ENCODE peak calls at places on chromosomes 12 and 14, in seven cellular contexts. L is endothelial cell of umbilical vein, K is WTC11, Z is HCT116, M is A549, I is K562, J is SK-N-SH. F is an unnamed sample.

GRCh38 chr12:99067171-99067785 is 422.2 kb downstream of the APAF1 start:
- DNase-seq in L (no peak), M (no peak), I (no peak), K (no peak), Z (no peak), J (no peak), F (no peak)

GRCh38 chr12:62878211-62878610 is 56.7 kb downstream of the PPM1H start:
- DNase-seq in Z (no peak), M (no peak), I (no peak), L (no peak), J (no peak), K (no peak), F (no peak)

GRCh38 chr12:112149596-112149995 is 24.2 kb downstream of the TRAFD1 start:
- DNase-seq in Z (no peak), L (no peak), M (no peak), J (no peak), K (no peak), I (no peak), F (no peak)

GRCh38 chr14:22419620-22420019 is 169.4 kb downstream of the DAD1 start:
- DNase-seq in M (no peak), I (no peak), J (no peak), Z (no peak), K (no peak), L (peak), F (no peak)

GRCh38 chr12:106978035-106978800 is 8.7 kb downstream of the MTERF2 start:
- DNase-seq in J (peak), M (no peak), K (no peak), I (peak), L (no peak), Z (no peak), F (no peak)

GRCh38 chr14:90354551-90355298 is 23.0 kb upstream of the NRDE2 start:
- DNase-seq in J (no peak), K (no peak), L (no peak), Z (no peak), I (no peak), M (no peak), F (no peak)

GRCh38 chr14:53055003-53055402 is 98.1 kb downstream of the DDHD1 start:
- DNase-seq in L (peak), I (peak), Z (peak), M (peak), J (peak), K (no peak), F (peak)

GRCh38 chr12:2570562-2570961 is 224.2 kb upstream of the FKBP4 start:
- DNase-seq in K (no peak), Z (no peak), J (no peak), I (no peak), L (no peak), M (no peak), F (no peak)

GRCh38 chr14:60512952-60513554 is 4.1 kb downstream of the SIX6 start:
- DNase-seq in I (no peak), L (no peak), K (peak), Z (no peak), M (no peak), J (no peak), F (no peak)

GRCh38 chr12:66107451-66107915 is 23.1 kb downstream of the LLPH start:
- DNase-seq in L (peak), I (peak), K (peak), M (peak), J (peak), Z (peak), F (peak)

GRCh38 chr14:51607677-51608076 is 44.0 kb upstream of the FRMD6 start:
- DNase-seq in Z (no peak), J (no peak), L (no peak), I (no peak), K (no peak), M (no peak), F (no peak)

GRCh38 chr12:62731378-62731710 is 203.6 kb downstream of the PPM1H start:
- DNase-seq in I (no peak), Z (no peak), K (no peak), M (no peak), J (no peak), L (no peak), F (no peak)

GRCh38 chr12:71551529-71551928 is 111.9 kb downstream of the LGR5 start:
- DNase-seq in J (peak), I (peak), K (no peak), L (peak), Z (peak), M (no peak), F (peak)

GRCh38 chr14:35932659-35933159 is 106.6 kb downstream of the BRMS1L start:
- DNase-seq in Z (no peak), I (no peak), L (no peak), M (no peak), K (no peak), J (no peak), F (no peak)

GRCh38 chr14:89701079-89702043 is 253.2 kb downstream of the EFCAB11 start:
- DNase-seq in M (peak), K (peak), I (peak), L (peak), J (peak), Z (peak), F (peak)

GRCh38 chr12:69720748-69721147 is 17.9 kb upstream of the RAB3IP start:
- DNase-seq in Z (no peak), I (no peak), M (no peak), J (no peak), K (no peak), L (no peak), F (no peak)

GRCh38 chr12:4080213-4080612 is 193.3 kb upstream of the CCND2 start:
- DNase-seq in K (no peak), J (no peak), Z (no peak), I (no peak), M (no peak), L (no peak), F (no peak)

GRCh38 chr14:93788557-93789365 is 476 bp upstream of the PRIMA1 start:
- DNase-seq in L (no peak), I (no peak), J (peak), K (peak), M (peak), Z (no peak), F (no peak)

GRCh38 chr12:55658635-55659391 is 22.1 kb downstream of the OR10P1 start:
- DNase-seq in Z (no peak), K (no peak), J (no peak), L (no peak), M (no peak), I (no peak), F (no peak)

GRCh38 chr12:110577717-110578521 is 5.2 kb downstream of the PPTC7 start:
- DNase-seq in I (peak), M (peak), Z (peak), J (no peak), L (peak), K (no peak), F (peak)

GRCh38 chr14:33589334-33589733 is 361.5 kb downstream of the EGLN3 start:
- DNase-seq in M (no peak), K (no peak), I (no peak), J (no peak), Z (no peak), L (no peak), F (no peak)

GRCh38 chr12:118317729-118318128 is 55.0 kb downstream of the TAOK3 start:
- DNase-seq in L (no peak), Z (no peak), M (no peak), J (no peak), I (no peak), K (no peak), F (no peak)

GRCh38 chr12:106315523-106315922 is 13.0 kb downstream of the TCP11L2 start:
- DNase-seq in J (no peak), L (no peak), M (no peak), K (no peak), Z (no peak), I (no peak), F (no peak)

GRCh38 chr12:131606218-131606899 is 104.5 kb upstream of the SFSWAP start:
- DNase-seq in K (no peak), I (no peak), M (no peak), L (no peak), Z (no peak), J (no peak), F (peak)

GRCh38 chr14:90850487-90850886 is 34.3 kb upstream of the TTC7B start:
- DNase-seq in K (no peak), L (peak), J (no peak), M (no peak), I (no peak), Z (peak), F (no peak)

DNA sequence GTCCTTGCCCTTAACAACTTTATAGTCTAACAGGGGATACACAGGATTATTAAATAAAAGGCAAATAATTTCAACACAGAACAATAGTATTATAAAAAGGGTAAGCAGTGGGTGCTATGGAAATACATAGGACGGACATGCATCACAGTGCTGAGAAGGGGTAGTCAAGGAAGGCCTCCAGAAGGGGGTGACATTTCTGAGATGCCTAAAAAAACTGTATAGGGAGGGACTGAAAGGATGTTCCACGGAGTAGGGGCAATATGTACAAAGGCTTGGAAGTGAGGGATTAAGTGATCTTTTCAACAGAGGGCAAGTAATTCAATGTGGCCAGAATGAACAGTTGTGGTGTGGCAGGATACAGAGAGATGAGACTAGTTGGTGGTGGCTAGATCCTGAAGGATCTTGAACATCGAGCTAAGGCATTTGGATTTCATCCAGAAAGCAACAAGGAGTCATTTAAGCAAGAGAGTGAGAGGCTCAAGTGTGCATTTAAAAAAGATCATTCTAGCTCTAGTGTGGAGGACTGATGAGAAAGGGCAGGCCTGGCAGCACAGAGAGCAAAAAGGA is 8.9 kb upstream of the ATP5MC2 start:
- DNase-seq in Z (no peak), K (no peak), I (no peak), L (no peak), M (no peak), J (no peak), F (no peak)
- TF ChIP-seq MAX in Z (no peak), K (no peak), I (no peak), L (no peak), M (no peak), J (no peak), F (no peak)

DNA sequence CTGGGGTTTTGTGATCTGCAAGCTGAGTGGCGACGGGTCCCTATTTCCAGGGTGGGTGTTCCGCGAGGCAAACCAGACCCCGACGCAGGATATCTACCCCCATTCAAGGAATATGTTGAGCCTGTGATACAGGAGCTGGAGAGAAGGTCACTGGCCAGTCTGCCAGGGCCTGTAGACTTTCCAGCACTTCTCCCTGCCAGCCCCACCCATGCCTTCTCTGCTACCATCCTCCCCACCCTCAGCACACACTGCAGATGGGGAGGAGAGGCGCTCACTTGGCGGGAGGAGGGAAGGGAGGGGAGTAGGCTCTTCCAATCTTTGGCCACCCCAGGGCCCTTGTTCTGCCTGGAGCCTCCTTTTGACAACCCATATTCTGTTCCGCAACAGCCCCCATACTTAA is 102.5 kb upstream of the MAP1LC3B2 start:
- DNase-seq in Z (no peak), K (no peak), L (no peak), I (no peak), M (no peak), J (no peak), F (no peak)
- TF ChIP-seq MAX in Z (no peak), K (no peak), L (no peak), I (no peak), M (no peak), J (no peak), F (no peak)

DNA sequence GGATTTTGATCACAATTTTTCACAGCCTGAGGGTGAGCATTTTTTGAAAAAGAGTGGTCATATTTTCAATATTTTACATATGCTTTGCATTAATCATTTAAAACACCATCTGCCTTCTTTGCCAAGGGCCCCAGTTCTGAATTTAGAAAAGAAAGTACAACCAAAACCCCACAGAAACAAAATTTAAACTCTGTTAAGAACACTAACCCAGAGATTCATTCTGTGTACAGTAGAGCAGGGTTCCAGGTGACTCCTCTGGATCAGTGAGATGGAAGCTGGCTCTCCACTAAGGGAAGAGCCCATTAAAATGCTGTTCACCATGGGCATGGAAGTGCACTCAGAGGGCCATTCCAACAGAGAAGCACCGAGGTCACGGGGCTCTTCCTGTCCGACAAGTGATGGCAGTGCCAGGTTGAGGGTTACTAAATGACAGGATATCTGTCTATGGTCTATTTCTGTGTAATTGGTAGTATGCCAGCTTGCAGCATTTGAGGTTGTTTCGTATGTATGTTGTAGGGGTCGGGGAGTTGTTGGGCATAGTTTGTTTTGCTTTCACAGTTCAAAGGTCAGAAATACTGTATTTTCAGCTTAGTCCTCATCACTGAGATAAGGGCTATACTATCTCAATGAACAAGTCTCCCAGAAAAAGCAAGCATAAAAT is 95.9 kb downstream of the SLC35F4 start:
- DNase-seq in J (no peak), L (no peak), K (no peak), Z (no peak), I (no peak), M (no peak), F (no peak)
- TF ChIP-seq MAX in J (no peak), L (no peak), K (no peak), Z (no peak), I (no peak), M (no peak), F (no peak)

DNA sequence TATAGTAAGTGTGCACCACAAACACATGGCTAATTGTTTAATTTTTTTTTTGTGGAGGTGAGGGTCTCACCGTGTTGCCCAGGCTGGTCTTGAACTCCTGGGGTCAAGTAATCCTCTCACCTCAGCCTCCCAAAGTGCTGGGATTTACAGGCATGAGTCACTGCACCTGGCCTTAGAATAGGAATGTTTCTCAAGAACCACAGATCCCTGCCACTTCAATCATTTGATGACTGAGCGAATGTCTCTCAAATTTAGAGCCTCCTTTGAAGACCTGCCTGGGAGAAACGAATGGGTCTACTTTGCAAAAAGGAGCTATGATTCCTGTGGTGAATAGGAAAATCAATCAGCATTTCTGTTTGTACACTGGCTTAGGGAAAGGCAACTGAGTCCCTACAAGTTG is 33.5 kb upstream of the CHST11 start:
- DNase-seq in I (no peak), M (no peak), L (no peak), K (no peak), J (no peak), Z (peak), F (no peak)
- TF ChIP-seq MAX in I (no peak), M (no peak), L (no peak), K (no peak), J (no peak), Z (no peak), F (no peak)

GRCh38 chr14:76153919-76154318 is 2.2 kb downstream of the GPATCH2L start:
- DNase-seq in M (no peak), Z (no peak), L (no peak), K (no peak), I (no peak), J (no peak), F (no peak)

GRCh38 chr14:76154539-76155126 is 2.9 kb downstream of the GPATCH2L start:
- DNase-seq in K (no peak), Z (no peak), M (no peak), I (peak), L (no peak), J (no peak), F (no peak)

GRCh38 chr14:76151398-76152332 is at the start of gene GPATCH2L:
- DNase-seq in M (peak), J (peak), L (peak), Z (peak), I (peak), K (peak), F (peak)

GRCh38 chr14:76149196-76149595 is 2.5 kb upstream of the GPATCH2L start:
- DNase-seq in L (no peak), I (no peak), J (no peak), Z (no peak), M (no peak), K (no peak), F (no peak)

DNA sequence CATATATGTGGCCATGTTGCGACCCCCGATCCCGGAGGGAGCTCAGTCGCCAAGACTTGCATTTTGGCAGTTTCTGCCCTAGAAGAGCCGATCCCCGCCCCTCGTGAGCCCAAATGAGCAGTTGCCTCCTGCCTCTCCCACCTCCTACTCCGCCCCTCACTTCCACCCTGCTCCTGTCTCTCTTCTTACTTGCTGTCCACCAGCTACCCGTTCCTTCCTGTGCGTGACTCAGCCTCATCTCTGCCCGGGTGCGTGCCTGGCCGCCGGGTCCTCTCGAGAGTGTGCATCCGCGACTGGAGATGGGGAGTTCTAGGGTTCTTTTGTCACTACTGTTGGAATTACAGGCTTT is 585 bp downstream of the GPATCH2L start:
- DNase-seq in J (peak), K (peak), I (peak), L (peak), M (peak), Z (peak), F (peak)
- TF ChIP-seq MAX in J (peak), K (no peak), I (no peak), L (peak), M (no peak), Z (peak), F (peak)

GRCh38 chr12:10397311-10397710 is 7.5 kb upstream of the KLRK1 start:
- DNase-seq in I (no peak), L (no peak), K (no peak), M (no peak), Z (no peak), J (no peak), F (peak)
- TF ChIP-seq MAX in I (no peak), L (no peak), K (no peak), M (no peak), Z (no peak), J (no peak), F (no peak)

GRCh38 chr12:15534870-15535269 is 212.6 kb downstream of the PTPRO start:
- DNase-seq in Z (no peak), K (no peak), I (no peak), J (no peak), L (no peak), M (no peak), F (peak)

GRCh38 chr12:15530361-15530760 is 208.1 kb downstream of the PTPRO start:
- DNase-seq in J (no peak), L (no peak), M (no peak), I (no peak), K (no peak), Z (no peak), F (no peak)

GRCh38 chr12:15535287-15535895 is 213.1 kb downstream of the PTPRO start:
- DNase-seq in K (no peak), L (no peak), Z (no peak), I (no peak), M (no peak), J (no peak), F (no peak)

GRCh38 chr12:15534322-15534721 is 212.0 kb downstream of the PTPRO start:
- DNase-seq in L (no peak), J (no peak), M (no peak), Z (no peak), I (no peak), K (no peak), F (peak)

GRCh38 chr12:15532364-15532977 is 210.2 kb downstream of the PTPRO start:
- DNase-seq in Z (peak), I (peak), K (peak), J (peak), M (peak), L (peak), F (peak)
- TF ChIP-seq MAX in Z (no peak), I (no peak), K (no peak), J (no peak), M (no peak), L (no peak), F (no peak)

DNA sequence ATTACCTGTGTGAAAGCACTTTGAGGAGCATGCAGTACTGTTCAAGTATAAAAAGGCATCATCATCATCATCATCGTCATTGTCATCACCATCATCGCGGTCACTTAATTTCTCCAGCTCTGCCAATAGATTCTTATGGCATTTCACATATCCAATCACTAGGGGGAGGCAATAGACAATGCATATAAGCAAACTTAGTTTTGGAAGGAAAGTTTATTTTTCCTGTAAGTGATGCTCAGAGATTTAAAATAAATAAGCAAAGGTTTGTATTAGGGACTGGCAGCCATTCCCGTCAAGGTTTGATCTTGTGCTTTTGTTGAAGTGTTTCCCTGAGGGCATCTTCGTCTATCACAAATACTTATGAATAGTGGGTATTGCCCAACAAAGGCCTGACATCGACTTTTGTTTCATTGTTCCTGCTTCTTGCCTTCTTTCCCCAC is 127.4 kb downstream of the KTN1 start:
- DNase-seq in J (no peak), I (peak), Z (no peak), M (peak), L (peak), K (no peak), F (peak)
- TF ChIP-seq MAX in J (no peak), I (no peak), Z (no peak), M (no peak), L (no peak), K (no peak), F (no peak)